ENCODE peak calls at places on chromosomes 11 and 22, in seven cellular contexts. D is GM12878, Q is HCT116, F is K562, S is H1, A is HepG2, Z is SK-N-SH. U is an unnamed sample.

GRCh38 chr11:45383229-45383628 is 97.1 kb upstream of the SYT13 start:
- DNase-seq in D (no peak), Q (no peak), F (no peak), S (no peak), A (no peak), Z (no peak), U (no peak)

GRCh38 chr22:50046019-50046415 is 12.1 kb downstream of the TTLL8 start:
- DNase-seq in D (no peak), Q (no peak), F (no peak), S (no peak), A (no peak), Z (no peak), U (no peak)

GRCh38 chr11:102287963-102288744 is 29.1 kb upstream of the BIRC3 start:
- DNase-seq in D (peak), Q (peak), F (peak), S (no peak), A (peak), Z (peak), U (peak)

GRCh38 chr22:43999378-43999777 is 24.7 kb upstream of the PARVB start:
- DNase-seq in D (no peak), Q (no peak), F (no peak), S (no peak), A (no peak), Z (no peak), U (no peak)

GRCh38 chr11:693887-694562 is 997 bp downstream of the DEAF1 start:
- DNase-seq in D (no peak), Q (no peak), F (no peak), S (no peak), A (no peak), Z (no peak), U (no peak)

GRCh38 chr11:56886465-56886864 is 102.2 kb upstream of the OR5AK2 start:
- DNase-seq in D (no peak), Q (no peak), F (no peak), S (no peak), A (no peak), Z (no peak), U (no peak)

GRCh38 chr11:61279934-61280656 is 15.0 kb downstream of the VWCE start:
- DNase-seq in D (no peak), Q (no peak), F (no peak), S (no peak), A (no peak), Z (no peak), U (no peak)

GRCh38 chr11:69729252-69729651 is 25.4 kb upstream of the FGF19 start:
- DNase-seq in D (no peak), Q (no peak), F (no peak), S (no peak), A (no peak), Z (no peak), U (no peak)

GRCh38 chr11:110979696-110980095 is 265.8 kb upstream of the POU2AF2 start:
- DNase-seq in D (no peak), Q (no peak), F (no peak), S (no peak), A (no peak), Z (no peak), U (no peak)

GRCh38 chr11:122209619-122210377 is 93.8 kb upstream of the BLID start:
- DNase-seq in D (no peak), Q (no peak), F (no peak), S (no peak), A (no peak), Z (peak), U (no peak)

GRCh38 chr11:125253795-125254525 is 89.4 kb downstream of the PKNOX2 start:
- DNase-seq in D (no peak), Q (no peak), F (no peak), S (no peak), A (no peak), Z (no peak), U (no peak)

GRCh38 chr11:17735823-17736772 is 1.5 kb downstream of the KCNC1 start:
- DNase-seq in D (no peak), Q (no peak), F (no peak), S (no peak), A (no peak), Z (peak), U (no peak)

GRCh38 chr22:39839198-39839597 is 54.4 kb downstream of the ENTHD1 start:
- DNase-seq in D (peak), Q (no peak), F (no peak), S (no peak), A (no peak), Z (no peak), U (no peak)

GRCh38 chr22:27159016-27159415 is 501.6 kb downstream of the MIAT start:
- DNase-seq in D (no peak), Q (no peak), F (no peak), S (no peak), A (no peak), Z (no peak), U (no peak)

GRCh38 chr11:124799384-124800225 is 601 bp downstream of the MSANTD2 start:
- DNase-seq in D (no peak), Q (no peak), F (peak), S (no peak), A (no peak), Z (peak), U (peak)

GRCh38 chr11:77081381-77081851 is 14.6 kb downstream of the CAPN5 start:
- DNase-seq in D (no peak), Q (no peak), F (no peak), S (no peak), A (no peak), Z (peak), U (no peak)

GRCh38 chr11:65896009-65896999 is 3.9 kb downstream of the FOSL1 start:
- DNase-seq in D (no peak), Q (no peak), F (no peak), S (no peak), A (no peak), Z (no peak), U (no peak)

GRCh38 chr11:117345039-117345438 is 17.4 kb downstream of the CEP164 start:
- DNase-seq in D (no peak), Q (no peak), F (no peak), S (no peak), A (no peak), Z (no peak), U (no peak)

GRCh38 chr11:553949-554398 is 6.6 kb downstream of the LMNTD2 start:
- DNase-seq in D (no peak), Q (no peak), F (no peak), S (no peak), A (no peak), Z (no peak), U (no peak)

GRCh38 chr11:2295971-2296912 is 5.5 kb downstream of the C11orf21 start:
- DNase-seq in D (no peak), Q (no peak), F (no peak), S (no peak), A (no peak), Z (no peak), U (no peak)

GRCh38 chr11:9090488-9091043 is 833 bp downstream of the SCUBE2 start:
- DNase-seq in D (no peak), Q (no peak), F (no peak), S (no peak), A (no peak), Z (peak), U (no peak)

GRCh38 chr11:97516688-97517087 is 1126.9 kb downstream of the JRKL start:
- DNase-seq in D (no peak), Q (no peak), F (no peak), S (no peak), A (no peak), Z (peak), U (no peak)

GRCh38 chr11:44032304-44033085 is 15.3 kb upstream of the ACCSL start:
- DNase-seq in D (no peak), Q (no peak), F (no peak), S (no peak), A (no peak), Z (no peak), U (no peak)

GRCh38 chr11:100594320-100594719 is 92.8 kb upstream of the ARHGAP42 start:
- DNase-seq in D (no peak), Q (no peak), F (no peak), S (no peak), A (no peak), Z (no peak), U (no peak)

GRCh38 chr11:10305262-10305963 is 540 bp downstream of the ADM start:
- DNase-seq in D (no peak), Q (no peak), F (peak), S (no peak), A (peak), Z (peak), U (no peak)

GRCh38 chr11:67689178-67689577 is 14.8 kb upstream of the ALDH3B2 start:
- DNase-seq in D (no peak), Q (no peak), F (no peak), S (no peak), A (no peak), Z (no peak), U (no peak)

GRCh38 chr11:6618117-6619020 is 853 bp downstream of the TPP1 start:
- DNase-seq in D (no peak), Q (no peak), F (peak), S (no peak), A (peak), Z (no peak), U (no peak)

GRCh38 chr11:296206-296975 is 2.9 kb downstream of the IFITM5 start:
- DNase-seq in D (no peak), Q (no peak), F (no peak), S (no peak), A (no peak), Z (no peak), U (no peak)

DNA sequence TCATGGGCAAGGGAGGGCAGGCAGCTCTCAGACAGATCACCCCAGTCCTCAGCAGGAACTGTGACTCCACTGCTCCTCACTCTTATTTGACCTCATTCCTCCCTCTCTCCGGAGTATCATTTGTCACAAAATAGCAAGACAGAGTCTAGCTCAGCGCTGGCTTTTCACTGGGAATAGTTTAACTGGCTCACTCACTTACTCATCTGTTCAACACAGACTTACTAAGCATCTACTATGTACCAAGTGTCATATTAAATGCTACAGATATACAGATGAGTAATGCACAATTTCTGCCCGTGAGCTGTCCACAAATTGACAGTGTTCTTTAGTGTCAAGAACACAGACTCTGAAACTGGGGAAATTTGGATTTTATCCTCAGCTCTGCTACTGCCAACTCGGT is 817.3 kb downstream of the OPCML start:
- DNase-seq in D (no peak), Q (no peak), F (no peak), S (no peak), A (no peak), Z (no peak), U (no peak)
- TF ChIP-seq JUND in D (no peak), Q (no peak), F (no peak), S (no peak), A (no peak), Z (no peak), U (no peak)

DNA sequence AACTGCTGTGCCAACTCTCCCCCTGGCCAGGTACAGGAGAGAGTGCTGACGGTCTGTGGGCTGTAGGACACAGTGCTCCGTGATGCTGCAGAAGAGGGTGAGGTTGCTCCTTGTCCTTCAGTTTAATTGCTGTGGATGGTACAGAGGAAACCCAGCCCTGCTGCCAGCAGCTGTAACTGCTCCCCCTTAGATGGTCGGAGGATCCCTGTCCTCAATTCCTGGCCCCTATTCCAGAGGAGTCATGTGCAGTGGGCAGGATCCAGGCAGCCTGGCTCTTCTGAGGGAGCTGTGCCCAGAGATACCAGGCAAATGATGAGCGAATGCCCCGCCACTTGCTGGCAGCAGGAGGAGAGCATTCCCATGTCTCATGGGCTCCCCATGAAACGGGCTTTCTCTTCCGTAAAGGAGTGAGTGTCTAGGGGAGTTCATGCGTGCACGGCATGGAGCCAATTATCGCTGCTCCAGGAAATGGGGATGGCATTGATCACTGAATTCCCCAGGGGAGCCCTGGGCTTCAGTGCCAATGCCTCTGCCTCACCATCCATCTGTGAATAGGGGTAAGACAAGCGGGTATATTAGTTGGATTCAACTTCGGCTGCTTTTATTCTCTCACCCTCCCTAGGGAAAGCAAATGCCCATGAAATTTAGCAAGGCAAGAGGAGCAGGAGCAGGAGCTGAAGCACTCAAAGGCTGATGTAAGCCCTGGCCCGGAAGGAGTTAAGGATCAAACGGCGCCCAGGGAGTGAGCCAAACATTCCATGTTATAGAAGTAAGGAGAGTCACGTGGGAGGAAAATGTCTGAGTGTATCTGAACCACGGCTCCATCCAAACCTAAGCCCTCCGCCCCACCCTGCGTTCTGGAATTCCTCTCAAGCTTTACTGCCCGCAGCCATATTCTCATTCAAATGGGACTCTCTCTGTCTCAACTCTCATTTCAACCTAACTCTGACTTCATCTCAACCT is 51.0 kb upstream of the CSNK2A3 start:
- DNase-seq in D (no peak), Q (no peak), F (no peak), S (no peak), A (no peak), Z (no peak), U (no peak)
- TF ChIP-seq JUND in D (no peak), Q (no peak), F (no peak), S (no peak), A (no peak), Z (no peak), U (no peak)

GRCh38 chr22:19447388-19448075 is at the start of gene C22orf39:
- DNase-seq in D (peak), Q (peak), F (peak), S (peak), A (peak), Z (peak), U (peak)

GRCh38 chr22:19449422-19449767 is 1.9 kb upstream of the C22orf39 start:
- DNase-seq in D (no peak), Q (no peak), F (no peak), S (no peak), A (no peak), Z (no peak), U (no peak)

GRCh38 chr22:19446603-19447387 is 716 bp downstream of the C22orf39 start:
- DNase-seq in D (no peak), Q (no peak), F (peak), S (no peak), A (peak), Z (no peak), U (no peak)

GRCh38 chr22:19448739-19449421 is 1.4 kb upstream of the C22orf39 start:
- DNase-seq in D (no peak), Q (no peak), F (no peak), S (no peak), A (no peak), Z (no peak), U (no peak)

DNA sequence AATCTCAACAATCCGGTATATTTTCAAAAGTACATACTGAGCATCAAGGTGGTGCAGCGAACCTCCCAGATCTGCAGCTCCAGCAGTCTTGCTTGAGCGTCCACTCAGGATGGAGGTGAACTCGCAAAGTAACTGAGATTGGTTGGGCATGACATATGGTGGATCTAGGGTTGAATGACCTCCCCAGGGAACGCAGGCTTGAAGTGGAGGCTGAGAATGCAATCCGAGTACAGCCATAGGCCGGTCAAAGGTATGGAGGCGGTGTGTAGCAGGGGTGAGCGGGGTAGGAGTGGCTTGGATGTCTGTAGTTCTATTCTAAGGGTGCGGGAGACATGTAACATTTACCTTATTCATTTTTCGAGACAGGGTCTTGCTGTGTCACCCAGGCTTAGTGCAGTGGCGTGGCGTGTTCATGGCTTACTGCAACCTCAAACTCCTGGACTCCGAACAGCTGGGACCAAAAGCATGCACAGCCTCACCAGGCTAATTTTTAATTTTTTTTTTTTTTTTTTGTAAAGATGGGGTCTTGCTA is 631 bp upstream of the C22orf39 start:
- DNase-seq in D (no peak), Q (no peak), F (peak), S (no peak), A (peak), Z (peak), U (peak)
- TF ChIP-seq JUND in D (no peak), Q (no peak), F (no peak), S (no peak), A (no peak), Z (no peak), U (no peak)

GRCh38 chr11:64207247-64208085 is 945 bp downstream of the FERMT3 start:
- DNase-seq in D (peak), Q (no peak), F (peak), S (no peak), A (no peak), Z (peak), U (no peak)
- TF ChIP-seq JUND in D (no peak), Q (no peak), F (peak), S (no peak), A (no peak), Z (no peak), U (no peak)

DNA sequence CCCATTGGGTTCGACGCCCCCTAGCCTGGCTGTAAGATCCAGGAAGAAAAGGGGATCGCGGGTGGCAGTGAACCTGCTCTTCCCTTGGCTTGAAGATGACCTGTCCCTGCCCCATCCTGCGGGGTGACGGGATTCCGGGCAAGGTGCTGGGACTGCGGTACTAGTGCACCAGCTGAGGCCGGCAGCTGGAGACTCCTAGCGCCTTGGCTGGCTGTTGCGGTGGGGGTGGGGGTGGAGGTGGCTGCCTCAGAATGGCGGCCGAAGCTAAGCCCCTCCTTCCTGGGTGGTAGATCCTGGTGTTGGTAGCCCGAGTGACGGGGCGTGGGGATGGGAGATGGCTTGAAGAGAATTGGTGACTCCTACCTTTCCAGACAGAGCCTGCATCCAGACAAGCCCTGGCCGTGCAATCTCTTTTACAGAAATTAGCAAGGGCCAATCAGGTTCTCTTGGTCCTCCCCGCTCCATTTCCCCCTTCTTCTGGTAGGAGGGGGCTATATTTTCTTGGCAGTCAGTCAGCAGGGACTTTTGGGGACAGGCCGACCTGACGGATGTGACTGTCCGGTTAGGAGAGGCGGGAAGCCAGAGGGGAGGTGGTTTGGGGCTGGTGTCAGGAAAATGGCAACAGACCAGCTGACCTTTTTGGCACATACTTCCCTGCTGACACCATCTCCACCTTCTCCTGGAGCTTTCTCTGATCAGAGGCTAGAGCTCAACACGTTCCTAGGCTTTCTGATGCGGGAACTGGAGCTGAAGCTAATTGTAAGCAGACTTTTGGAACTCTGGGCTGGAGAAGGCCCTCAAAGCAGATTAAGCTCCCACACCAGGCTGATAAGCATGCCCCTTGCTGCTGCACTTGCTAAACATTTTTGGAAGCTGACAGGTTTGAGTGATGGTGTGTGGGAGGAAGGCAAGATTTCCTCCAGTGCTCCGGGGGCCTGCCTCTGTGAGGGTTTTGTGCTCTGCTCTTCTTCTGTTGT is 2.0 kb downstream of the NAV2 start:
- DNase-seq in D (no peak), Q (no peak), F (peak), S (no peak), A (no peak), Z (peak), U (no peak)
- TF ChIP-seq JUND in D (no peak), Q (no peak), F (no peak), S (no peak), A (no peak), Z (no peak), U (no peak)

GRCh38 chr11:47415949-47416472 is 7.6 kb downstream of the SLC39A13 start:
- DNase-seq in D (no peak), Q (peak), F (peak), S (no peak), A (no peak), Z (no peak), U (peak)
- TF ChIP-seq JUND in D (no peak), Q (peak), F (no peak), S (no peak), A (no peak), Z (peak), U (no peak)

GRCh38 chr11:36431429-36432092 is 78.5 kb downstream of the TRAF6 start:
- DNase-seq in D (no peak), Q (peak), F (peak), S (no peak), A (peak), Z (no peak), U (peak)
- TF ChIP-seq JUND in D (no peak), Q (peak), F (peak), S (no peak), A (no peak), Z (peak), U (no peak)

U was measured in T47D.